ENCODE peak calls at places on chromosome 5, in six cellular contexts. G is cardiac muscle cell; Q is AG09319; N is CD4-positive, alpha-beta T cell; H is gastrocnemius medialis; M is ovary. X is an unnamed sample.

GRCh38 chr5:411728-412127 is 31.2 kb upstream of the EXOC3 start:
- DNase-seq in G (no peak), Q (no peak), N (no peak), H (no peak), M (no peak), X (no peak)

GRCh38 chr5:18792145-18792544 is 1157.9 kb downstream of the TAF11L14 start:
- DNase-seq in G (no peak), Q (no peak), N (no peak), H (no peak), M (no peak), X (no peak)

GRCh38 chr5:108036484-108036883 is 345.4 kb downstream of the FBXL17 start:
- DNase-seq in G (peak), Q (no peak), N (no peak), H (no peak), M (no peak), X (no peak)

GRCh38 chr5:172417983-172418630 is 36.2 kb downstream of the SH3PXD2B start:
- DNase-seq in G (peak), Q (peak), N (no peak), H (peak), M (peak), X (no peak)

GRCh38 chr5:5314626-5315025 is 107.9 kb upstream of the ICE1 start:
- DNase-seq in G (no peak), Q (no peak), N (no peak), H (no peak), M (no peak), X (no peak)

GRCh38 chr5:133952729-133953567 is 15.5 kb downstream of the C5orf15 start:
- DNase-seq in G (peak), Q (peak), N (no peak), H (peak), M (peak), X (no peak)

GRCh38 chr5:96247097-96247675 is 185.9 kb downstream of the PCSK1 start:
- DNase-seq in G (peak), Q (peak), N (no peak), H (no peak), M (no peak), X (no peak)

GRCh38 chr5:130992095-130992494 is 173.0 kb downstream of the HINT1 start:
- DNase-seq in G (peak), Q (peak), N (no peak), H (no peak), M (no peak), X (no peak)

GRCh38 chr5:111463304-111463703 is 49.0 kb downstream of the STARD4 start:
- DNase-seq in G (no peak), Q (no peak), N (no peak), H (no peak), M (no peak), X (no peak)

GRCh38 chr5:68071243-68071642 is 144.3 kb upstream of the PIK3R1 start:
- DNase-seq in G (no peak), Q (no peak), N (no peak), H (no peak), M (no peak), X (no peak)

GRCh38 chr5:167296680-167297079 is 994.8 kb upstream of the WWC1 start:
- DNase-seq in G (no peak), Q (no peak), N (no peak), H (no peak), M (no peak), X (no peak)

GRCh38 chr5:163221581-163221980 is 215.8 kb upstream of the CCNG1 start:
- DNase-seq in G (no peak), Q (no peak), N (no peak), H (no peak), M (no peak), X (no peak)

GRCh38 chr5:84213861-84214260 is 170.8 kb downstream of the EDIL3 start:
- DNase-seq in G (peak), Q (no peak), N (no peak), H (no peak), M (no peak), X (no peak)

GRCh38 chr5:57738306-57738705 is 255.7 kb upstream of the ACTBL2 start:
- DNase-seq in G (no peak), Q (no peak), N (no peak), H (no peak), M (no peak), X (no peak)

GRCh38 chr5:100479079-100479688 is 56.0 kb upstream of the FAM174A start:
- DNase-seq in G (peak), Q (no peak), N (no peak), H (no peak), M (no peak), X (no peak)
- TF ChIP-seq CTCF in G (peak), Q (peak), N (peak), H (peak), M (no peak), X (peak)

DNA sequence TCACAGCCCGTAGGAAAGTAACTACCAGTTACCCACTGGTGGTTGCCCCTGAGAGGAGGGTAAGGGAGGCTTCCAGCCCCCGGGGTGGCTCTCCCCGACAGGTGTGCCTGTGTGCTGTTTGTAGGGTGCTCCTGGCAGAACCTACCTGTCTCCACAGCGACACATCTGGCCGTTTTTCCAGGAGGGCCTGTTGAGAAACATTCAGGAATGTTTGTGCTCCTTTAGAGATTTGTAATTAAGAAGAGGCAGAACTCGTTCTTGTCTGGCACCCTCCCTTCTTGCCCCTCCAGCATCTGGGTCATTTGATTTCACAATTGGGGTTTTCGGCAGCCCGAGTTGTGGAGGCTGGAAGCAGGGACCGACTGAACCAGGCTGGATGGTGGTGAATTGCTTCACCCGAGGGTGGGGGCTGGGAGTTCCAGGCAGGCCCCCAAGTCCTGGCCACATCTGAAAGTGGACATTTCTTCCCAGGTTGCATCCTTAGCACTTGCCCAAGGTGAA is 74.2 kb downstream of the WWC1 start:
- DNase-seq in G (peak), Q (no peak), N (no peak), H (no peak), M (no peak), X (no peak)
- TF ChIP-seq CTCF in G (peak), Q (peak), N (no peak), H (no peak), M (no peak), X (no peak)

DNA sequence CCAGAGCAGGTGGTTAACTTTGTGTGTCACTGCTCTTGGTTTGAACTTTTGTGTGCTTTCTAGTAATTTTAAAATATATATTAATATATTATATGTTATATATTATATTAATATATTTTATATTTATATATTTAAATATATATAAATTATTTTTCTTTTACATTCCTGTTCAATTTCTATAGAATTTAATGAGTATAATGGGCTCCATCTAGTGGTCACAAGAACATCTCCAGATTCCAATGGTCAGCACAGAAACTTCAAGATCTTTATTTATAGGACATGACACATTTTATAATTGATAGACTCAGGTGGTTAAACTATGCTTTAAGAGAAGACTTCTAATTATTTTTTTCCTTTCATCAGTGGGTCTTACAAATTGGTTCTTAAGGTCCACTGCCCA is 39.1 kb downstream of the COL23A1 start:
- DNase-seq in G (peak), Q (no peak), N (no peak), H (no peak), M (no peak), X (no peak)
- TF ChIP-seq CTCF in G (peak), Q (peak), N (peak), H (peak), M (no peak), X (peak)

DNA sequence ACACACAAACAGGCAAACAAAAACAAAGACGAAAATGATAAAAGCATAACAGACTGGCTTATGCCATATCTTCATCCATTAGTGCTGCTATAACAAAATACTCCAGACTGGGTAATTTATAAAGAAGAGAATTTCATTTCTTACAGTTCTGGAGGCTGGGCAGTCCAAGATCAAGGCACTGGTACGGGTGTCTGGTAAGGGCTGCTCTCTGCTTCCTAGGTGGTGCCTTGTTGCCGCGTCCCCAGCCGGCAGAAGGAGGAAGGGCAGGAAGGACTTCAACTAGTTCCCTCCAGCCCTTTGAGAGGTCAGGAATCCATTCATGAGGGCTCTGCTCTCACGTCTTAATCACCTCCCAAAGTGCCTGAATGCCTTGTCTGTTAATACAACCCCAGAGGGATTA is 122.6 kb downstream of the BOD1 start:
- DNase-seq in G (no peak), Q (no peak), N (no peak), H (no peak), M (no peak), X (no peak)
- TF ChIP-seq CTCF in G (no peak), Q (no peak), N (no peak), H (no peak), M (no peak), X (no peak)

GRCh38 chr5:63401434-63402046 is 560.7 kb downstream of the HTR1A start:
- DNase-seq in G (peak), Q (no peak), N (no peak), H (no peak), M (peak), X (peak)
- TF ChIP-seq CTCF in G (peak), Q (peak), N (peak), H (peak), M (peak), X (peak)

DNA sequence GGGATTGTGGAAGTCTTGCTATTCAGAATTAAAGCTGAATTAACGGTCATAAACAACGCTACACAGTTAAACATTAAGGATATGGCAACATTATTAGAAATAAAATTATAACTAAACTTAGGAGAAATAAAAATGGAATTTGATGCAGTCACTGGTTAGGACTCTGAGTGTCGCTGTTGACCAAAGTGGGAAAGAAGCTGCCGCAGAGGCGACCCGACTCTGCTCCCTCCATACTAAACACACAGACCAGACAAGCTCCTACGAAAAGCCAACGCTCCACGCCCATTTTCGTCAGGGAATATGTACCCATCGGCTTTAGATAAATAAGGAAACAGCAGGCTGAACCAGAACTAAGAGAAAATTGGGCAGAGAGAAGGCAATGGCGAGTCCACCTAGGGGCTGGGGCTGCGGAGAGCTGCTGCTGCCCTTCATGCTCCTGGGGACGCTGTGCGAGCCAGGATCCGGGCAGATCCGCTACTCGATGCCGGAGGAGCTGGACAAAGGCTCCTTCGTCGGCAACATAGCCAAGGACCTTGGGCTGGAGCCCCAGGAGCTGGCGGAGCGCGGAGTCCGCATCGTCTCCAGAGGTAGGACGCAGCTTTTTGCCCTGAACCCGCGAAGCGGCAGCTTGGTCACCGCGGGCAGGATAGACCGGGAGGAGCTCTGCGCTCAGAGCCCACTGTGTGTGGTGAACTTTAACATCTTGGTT is at the start of gene PCDHGA5:
- DNase-seq in G (peak), Q (no peak), N (no peak), H (no peak), M (no peak), X (no peak)
- TF ChIP-seq CTCF in G (no peak), Q (no peak), N (no peak), H (no peak), M (no peak), X (no peak)

GRCh38 chr5:102139029-102139428 is 157.1 kb downstream of the SLCO4C1 start:
- DNase-seq in G (no peak), Q (no peak), N (no peak), H (no peak), M (no peak), X (no peak)

DNA sequence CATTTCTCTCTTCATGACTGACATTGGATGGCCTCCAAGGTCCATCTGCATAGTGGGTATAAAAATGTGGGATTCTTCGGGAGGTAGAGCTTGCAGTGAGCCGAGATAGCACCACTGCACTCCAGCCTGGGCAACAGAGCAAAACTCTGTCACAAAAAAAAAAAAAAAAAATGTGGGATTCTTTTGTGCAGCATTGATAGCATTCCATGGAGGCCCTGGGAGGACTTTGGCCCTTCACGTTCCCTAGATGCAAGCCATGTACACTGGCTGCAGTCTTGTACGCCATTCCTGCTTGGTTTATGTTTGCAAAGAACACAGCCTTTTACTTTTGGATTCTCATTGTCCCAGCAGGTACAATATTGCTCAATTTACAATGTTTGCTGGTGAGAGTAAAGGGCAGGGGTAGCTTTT is 157.8 kb downstream of the SLCO4C1 start:
- DNase-seq in G (no peak), Q (no peak), N (no peak), H (no peak), M (no peak), X (no peak)
- TF ChIP-seq CTCF in G (no peak), Q (no peak), N (no peak), H (no peak), M (no peak), X (no peak)

X was measured in neural crest cell.